ENCODE peak calls at places on chromosome 2, in six cellular contexts. D is KBM-7, J is SJCRH30, V is EL, O is kidney tubule cell, W is heart right ventricle. Z is an unnamed sample.

GRCh38 chr2:222891890-222892289 is 31.1 kb downstream of the ACSL3 start:
- DNase-seq in D (no peak), J (no peak), V (no peak), O (no peak), W (no peak), Z (no peak)

GRCh38 chr2:190984595-190984994 is 29.4 kb downstream of the STAT1 start:
- DNase-seq in D (no peak), J (no peak), V (peak), O (peak), W (no peak), Z (no peak)

GRCh38 chr2:9720352-9721093 is 89.7 kb upstream of the YWHAQ start:
- DNase-seq in D (no peak), J (no peak), V (no peak), O (no peak), W (no peak), Z (no peak)

GRCh38 chr2:32553829-32554432 is 73.9 kb upstream of the TTC27 start:
- DNase-seq in D (peak), J (peak), V (peak), O (peak), W (no peak), Z (no peak)

GRCh38 chr2:226637383-226637782 is 162.2 kb downstream of the IRS1 start:
- DNase-seq in D (no peak), J (no peak), V (no peak), O (no peak), W (no peak), Z (no peak)

GRCh38 chr2:7121851-7122250 is 204.6 kb downstream of the RNF144A start:
- DNase-seq in D (no peak), J (no peak), V (no peak), O (no peak), W (no peak), Z (no peak)

GRCh38 chr2:191010887-191011885 is 2.8 kb downstream of the STAT1 start:
- DNase-seq in D (no peak), J (no peak), V (peak), O (no peak), W (no peak), Z (no peak)

GRCh38 chr2:171241771-171242170 is 81.1 kb upstream of the TLK1 start:
- DNase-seq in D (no peak), J (no peak), V (no peak), O (no peak), W (no peak), Z (no peak)

GRCh38 chr2:144583741-144584453 is 64.0 kb upstream of the ZEB2 start:
- DNase-seq in D (no peak), J (no peak), V (peak), O (peak), W (no peak), Z (no peak)